ENCODE peak calls at places on chromosomes 1 and 21, in seven cellular contexts. L is astrocyte of the spinal cord, H is GM12865, S is fibroblast of the aortic adventitia, Q is brain microvascular endothelial cell, K is PC-9, Y is cardiac muscle cell. D is an unnamed sample.

GRCh38 chr1:79188371-79188770 is 181.8 kb upstream of the ADGRL4 start:
- DNase-seq in H (peak; percentile 8), K (no peak), Q (peak; percentile 38), Y (peak; percentile 50), S (peak; percentile 44), L (peak; percentile 59), D (peak; percentile 63)

GRCh38 chr1:211468595-211468994 is 23.4 kb downstream of the RD3 start:
- DNase-seq in Q (no peak), L (no peak), K (no peak), Y (no peak), S (no peak), H (no peak), D (no peak)

GRCh38 chr1:77476460-77476859 is 194.6 kb downstream of the AK5 start:
- DNase-seq in Q (no peak), Y (no peak), L (no peak), H (no peak), S (no peak), K (no peak), D (no peak)

GRCh38 chr1:37175666-37176215 is 141.4 kb upstream of the GRIK3 start:
- DNase-seq in S (no peak), Q (no peak), Y (no peak), K (no peak), H (no peak), L (no peak), D (no peak)

GRCh38 chr21:38236232-38236631 is 20.6 kb upstream of the KCNJ15 start:
- DNase-seq in Q (peak; percentile 27), H (no peak), L (peak; percentile 48), S (no peak), K (no peak), Y (no peak), D (peak; percentile 66)

GRCh38 chr1:162674018-162674608 is 41.8 kb downstream of the DDR2 start:
- DNase-seq in K (no peak), H (no peak), S (peak; percentile 61), Y (peak; percentile 55), L (no peak), Q (no peak), D (peak; percentile 58)

GRCh38 chr1:65235867-65236805 is 73.2 kb upstream of the DNAJC6 start:
- DNase-seq in L (peak; percentile 48), K (no peak), Q (no peak), Y (peak; percentile 66), H (peak; percentile 53), S (peak; percentile 47), D (peak; percentile 63)

GRCh38 chr1:18599096-18599495 is 31.6 kb upstream of the PAX7 start:
- DNase-seq in Y (no peak), Q (no peak), K (no peak), H (no peak), L (no peak), S (peak; percentile 3), D (no peak)

GRCh38 chr1:91700332-91700731 is 185.6 kb downstream of the TGFBR3 start:
- DNase-seq in L (peak; percentile 9), Q (peak; percentile 50), H (no peak), K (peak; percentile 56), Y (peak; percentile 55), S (peak; percentile 79), D (peak; percentile 33)

GRCh38 chr1:48402619-48403018 is 69.4 kb downstream of the SPATA6 start:
- DNase-seq in Q (no peak), S (no peak), K (no peak), Y (no peak), L (no peak), H (no peak), D (no peak)

GRCh38 chr1:108199231-108199657 is 899 bp downstream of the SLC25A24 start:
- DNase-seq in Q (peak; percentile 10), S (peak; percentile 55), H (peak; percentile 15), L (peak; percentile 32), Y (peak; percentile 49), K (peak; percentile 95), D (peak; percentile 30)

GRCh38 chr1:185041742-185042141 is 3.6 kb upstream of the RNF2 start:
- DNase-seq in S (no peak), Q (no peak), H (no peak), L (no peak), K (no peak), Y (no peak), D (no peak)

GRCh38 chr1:30491831-30492230 is 231.6 kb downstream of the MATN1 start:
- DNase-seq in L (no peak), S (no peak), Q (no peak), Y (no peak), H (no peak), K (no peak), D (no peak)

GRCh38 chr1:26984291-26984690 is 9.2 kb upstream of the TRNP1 start:
- DNase-seq in L (no peak), S (no peak), Y (no peak), Q (no peak), H (no peak), K (no peak), D (no peak)

GRCh38 chr1:108627256-108627655 is 33.6 kb downstream of the HENMT1 start:
- DNase-seq in S (peak; percentile 4), H (no peak), K (no peak), Y (no peak), Q (no peak), L (no peak), D (no peak)

GRCh38 chr1:162003061-162003824 is 20.4 kb downstream of the OLFML2B start:
- DNase-seq in Y (peak; percentile 72), L (peak; percentile 99), Q (peak; percentile 93), H (no peak), K (no peak), S (peak; percentile 93), D (peak; percentile 94)

GRCh38 chr1:63951076-63951946 is 177.5 kb downstream of the ROR1 start:
- DNase-seq in H (no peak), Q (peak; percentile 87), L (peak; percentile 79), K (no peak), Y (peak; percentile 63), S (peak; percentile 87), D (peak; percentile 33)

GRCh38 chr21:15755125-15755524 is 25.3 kb downstream of the USP25 start:
- DNase-seq in S (no peak), Y (no peak), H (no peak), Q (no peak), L (no peak), K (no peak), D (no peak)

GRCh38 chr1:24316659-24317058 is 2.5 kb upstream of the GRHL3 start:
- DNase-seq in L (no peak), K (no peak), Q (no peak), S (no peak), H (no peak), Y (no peak), D (no peak)

GRCh38 chr1:177135250-177135649 is 29.3 kb downstream of the ASTN1 start:
- DNase-seq in L (no peak), S (no peak), Q (no peak), H (no peak), Y (no peak), K (no peak), D (no peak)

GRCh38 chr1:43525995-43526394 is 4.7 kb upstream of the PTPRF start:
- DNase-seq in L (peak; percentile 47), K (peak; percentile 89), S (peak; percentile 73), Y (peak; percentile 77), H (no peak), Q (peak; percentile 49), D (peak; percentile 61)

GRCh38 chr1:184770176-184770575 is 15.5 kb upstream of the EDEM3 start:
- DNase-seq in K (no peak), H (no peak), Q (no peak), Y (no peak), L (no peak), S (no peak), D (peak; percentile 81)

DNA sequence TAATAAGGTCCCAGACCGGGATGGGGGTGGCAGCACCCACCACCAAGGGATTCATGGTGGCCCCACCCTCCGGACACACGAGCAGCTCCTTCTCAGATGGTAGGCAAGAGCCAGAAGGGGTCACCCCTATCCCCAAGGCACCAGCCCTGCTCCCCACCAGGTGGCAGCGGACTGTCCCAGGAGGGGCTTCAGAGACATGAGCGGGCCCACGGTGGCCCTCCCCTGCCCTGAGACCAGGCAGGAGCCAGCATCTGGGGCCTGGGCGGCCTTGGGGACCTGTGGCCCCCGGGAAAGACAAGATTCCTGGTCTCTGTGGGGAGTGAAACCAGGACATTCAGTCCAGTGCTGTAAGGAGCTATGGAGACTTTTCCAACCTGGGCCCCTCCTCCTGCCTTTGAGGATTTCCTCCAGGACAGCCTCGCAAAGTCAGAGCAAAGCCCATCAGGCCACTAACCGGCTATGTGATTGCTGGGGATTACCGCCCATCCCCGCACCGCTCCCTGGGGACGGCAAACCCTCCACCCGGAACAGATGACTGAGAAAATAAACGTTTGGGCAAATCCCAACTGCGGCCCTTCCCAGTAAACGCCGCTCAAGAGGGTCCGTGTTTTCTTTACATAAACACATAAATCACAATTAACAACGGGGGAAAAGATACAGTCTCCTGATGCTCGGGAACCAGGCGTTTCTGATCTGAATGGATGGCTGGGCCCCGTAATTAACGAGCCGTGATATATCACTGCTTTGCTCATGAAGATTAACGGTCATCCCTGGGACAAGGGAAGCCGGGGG is 50.9 kb upstream of the ARHGEF16 start:
- DNase-seq in K (peak; percentile 12), S (no peak), L (no peak), Q (no peak), H (no peak), Y (no peak), D (no peak)
- TF ChIP-seq CTCF in K (no peak), S (peak; percentile 32), L (peak; percentile 53), Q (peak; percentile 58), H (no peak), Y (peak; percentile 13), D (no peak)

DNA sequence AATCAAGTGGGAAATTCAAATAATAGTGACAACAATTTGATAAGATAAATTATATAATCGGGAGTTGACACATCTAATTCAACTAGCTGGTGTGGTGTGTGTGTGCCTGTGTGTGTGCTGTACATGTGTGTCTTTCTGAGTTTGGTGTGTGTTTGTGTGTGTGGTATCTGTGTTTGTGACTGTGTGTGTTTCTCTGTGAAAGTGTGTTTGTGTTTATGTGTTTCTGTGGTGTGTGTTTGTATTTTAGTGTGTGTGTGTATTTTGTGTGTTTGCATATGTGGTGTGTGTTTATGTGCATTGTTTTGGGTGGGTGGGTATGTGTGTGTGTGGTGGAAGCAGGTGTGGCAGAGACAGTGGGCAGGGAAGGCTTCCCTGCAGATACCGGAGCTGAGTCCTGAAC is 4.8 kb upstream of the DSCAM start:
- DNase-seq in H (no peak), K (no peak), S (no peak), Q (no peak), L (no peak), Y (no peak), D (no peak)
- H3K4me3 ChIP-seq in H (no peak overlapping the region), K (no peak overlapping the region), S (no peak overlapping the region), Q (no peak overlapping the region), L (no peak overlapping the region), Y (no peak overlapping the region), D (no peak overlapping the region)

GRCh38 chr1:202106340-202107284 is 16.1 kb upstream of the GPR37L1 start:
- DNase-seq in S (no peak), Y (no peak), H (no peak), K (peak; percentile 97), Q (no peak), L (no peak), D (no peak)

GRCh38 chr1:202105571-202106339 is 17.0 kb upstream of the GPR37L1 start:
- DNase-seq in K (peak; percentile 95), S (peak; percentile 73), H (no peak), Y (peak; percentile 43), Q (peak; percentile 64), L (peak; percentile 61), D (peak; percentile 66)

GRCh38 chr1:202104073-202104472 is 18.6 kb upstream of the GPR37L1 start:
- DNase-seq in H (no peak), K (no peak), Y (no peak), Q (no peak), S (no peak), L (no peak), D (no peak)

GRCh38 chr1:202101182-202101581 is 21.5 kb upstream of the GPR37L1 start:
- DNase-seq in S (peak; percentile 33), H (no peak), Y (no peak), Q (no peak), L (no peak), K (no peak), D (no peak)
- TF ChIP-seq CTCF in S (no peak), H (no peak), Y (no peak), Q (no peak), L (no peak), K (no peak), D (no peak)

GRCh38 chr1:244833734-244834595 is 1.5 kb upstream of the COX20 start:
- DNase-seq in S (peak; percentile 73), Q (peak; percentile 68), K (peak; percentile 78), Y (peak; percentile 79), L (peak; percentile 83), H (peak; percentile 78), D (peak; percentile 81)
- H3K4me3 ChIP-seq in S (peak overlapping the region; percentile 78), Q (peak overlapping the region; percentile 74), K (peak overlapping the region; percentile 79), Y (peak overlapping the region; percentile 57), L (peak overlapping the region; percentile 85), H (peak overlapping the region; percentile 99), D (peak overlapping the region; percentile 83)

D was measured in fibroblast of villous mesenchyme.